ENCODE peak calls at places on chromosomes 11 and 22, in four cellular contexts. A is SJSA1, T is prostate gland, B is heart right ventricle. K is an unnamed sample.
A peak's percentile ranks its signal among the peaks of the same experiment; 100 is the strongest.

GRCh38 chr22:33302049-33302545 is 243.9 kb upstream of the SYN3 start:
- DNase-seq in T (peak; percentile 74), B (peak; percentile 85), A (peak; percentile 79), K (peak; percentile 74)

GRCh38 chr22:24088796-24089195 is 77.7 kb downstream of the CABIN1 start:
- DNase-seq in A (no peak), T (no peak), B (no peak), K (no peak)

GRCh38 chr11:94960488-94960887 is 12.9 kb downstream of the CWC15 start:
- DNase-seq in A (no peak), T (no peak), B (no peak), K (no peak)

GRCh38 chr11:12717851-12718291 is 43.6 kb downstream of the TEAD1 start:
- DNase-seq in A (no peak), T (no peak), B (no peak), K (no peak)

GRCh38 chr11:122843281-122844150 is 5.2 kb downstream of the CRTAM start:
- DNase-seq in T (no peak), B (no peak), A (no peak), K (no peak)

GRCh38 chr22:26702906-26703830 is 45.8 kb downstream of the MIAT start:
- DNase-seq in T (no peak), B (no peak), A (peak; percentile 77), K (no peak)

GRCh38 chr11:72293391-72293790 is 49.4 kb upstream of the PHOX2A start:
- DNase-seq in B (no peak), A (no peak), T (no peak), K (no peak)

GRCh38 chr11:10107522-10107921 is 186.5 kb downstream of the SBF2 start:
- DNase-seq in A (no peak), T (no peak), B (no peak), K (no peak)

GRCh38 chr22:40436460-40437431 is 66.4 kb downstream of the SGSM3 start:
- DNase-seq in A (no peak), B (no peak), T (no peak), K (no peak)

GRCh38 chr11:106178361-106178760 is 100.9 kb downstream of the AASDHPPT start:
- DNase-seq in B (no peak), T (no peak), A (no peak), K (no peak)

GRCh38 chr11:69775163-69775755 is at the start of gene FGF4:
- DNase-seq in B (no peak), T (no peak), A (peak; percentile 61), K (no peak)

DNA sequence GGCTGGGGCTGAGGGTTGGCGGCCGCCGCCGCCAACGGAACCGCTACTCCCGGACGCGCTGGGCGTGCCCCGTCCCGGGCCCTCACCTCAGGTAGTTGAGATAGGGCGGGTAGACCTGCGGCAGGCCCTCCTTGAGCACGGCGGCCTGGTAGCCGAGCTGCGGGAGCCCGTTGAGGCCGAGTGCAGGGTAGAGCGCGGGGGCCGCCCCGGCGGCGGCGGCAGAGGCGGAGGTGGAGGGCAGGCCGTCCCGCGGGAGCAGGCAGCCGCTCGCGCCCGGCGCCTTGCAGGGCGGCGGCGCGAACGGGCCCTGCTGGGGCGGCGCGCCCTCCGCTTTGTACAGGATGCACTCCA is 2.3 kb downstream of the PGR start:
- DNase-seq in B (peak; percentile 47), T (no peak), A (no peak), K (no peak)
- H3K27me3 ChIP-seq in B (peaks cover 16% of the 10 kb centered on the region), T (peaks cover 5% of the 10 kb centered on the region), A (peaks cover 37% of the 10 kb centered on the region), K (no peaks in the 10 kb centered on the region)

DNA sequence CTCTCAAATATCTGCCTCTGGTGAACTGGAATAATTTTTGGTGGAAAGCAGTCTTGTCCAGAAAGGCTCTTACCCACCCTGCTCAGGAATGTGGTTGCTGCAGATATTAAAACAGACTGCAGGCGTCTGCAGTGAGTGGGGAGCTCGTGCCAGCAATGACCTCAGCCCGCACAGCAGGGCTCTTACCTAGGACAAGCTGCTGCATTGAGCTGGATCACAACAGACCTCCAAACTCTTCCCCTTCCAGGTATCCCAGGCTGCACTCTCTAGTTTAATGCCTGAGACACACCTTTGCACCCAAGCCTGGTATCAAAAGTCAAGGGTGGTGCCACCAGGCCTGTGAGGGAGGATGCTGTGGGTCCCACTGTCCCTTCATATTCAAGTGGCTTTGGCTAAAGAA is 69.7 kb upstream of the CDON start:
- DNase-seq in A (no peak), B (no peak), T (peak; percentile 63), K (no peak)
- H3K9me3 ChIP-seq in A (no peaks in the 10 kb centered on the region), B (no peaks in the 10 kb centered on the region), T (no peaks in the 10 kb centered on the region), K (no peaks in the 10 kb centered on the region)

DNA sequence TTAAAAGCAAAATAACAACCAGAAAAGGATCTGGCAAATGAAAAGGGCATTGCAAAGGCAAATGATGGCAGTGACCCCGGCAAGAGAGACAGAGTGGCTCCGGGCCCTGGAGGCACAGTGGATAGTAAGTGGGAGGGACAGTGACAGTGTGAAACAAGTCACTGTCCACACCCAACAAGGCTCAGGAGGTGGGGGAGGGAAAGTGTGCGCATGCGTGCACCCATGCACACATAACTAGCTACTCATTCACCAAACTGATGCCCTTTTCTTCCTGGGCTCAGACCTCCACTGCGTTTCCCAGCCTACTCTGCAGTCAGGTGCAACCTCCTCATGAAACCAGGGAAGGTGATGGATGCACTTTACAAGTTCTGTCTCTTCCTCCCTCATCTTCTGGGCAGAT is 108.4 kb downstream of the SHANK2 start:
- DNase-seq in B (no peak), T (no peak), A (no peak), K (no peak)
- H3K27me3 ChIP-seq in B (peaks cover 14% of the 10 kb centered on the region), T (no peaks in the 10 kb centered on the region), A (no peaks in the 10 kb centered on the region), K (no peaks in the 10 kb centered on the region)

GRCh38 chr22:48531721-48532435 is 1295.8 kb downstream of the BRD1 start:
- DNase-seq in B (no peak), A (no peak), T (no peak), K (no peak)
- H3K9me3 ChIP-seq in B (no peaks in the 10 kb centered on the region), A (no peaks in the 10 kb centered on the region), T (no peaks in the 10 kb centered on the region), K (no peaks in the 10 kb centered on the region)

GRCh38 chr11:16166571-16166970 is 189.8 kb downstream of the SOX6 start:
- DNase-seq in T (no peak), A (no peak), B (no peak), K (no peak)
- H3K27me3 ChIP-seq in T (no peaks in the 10 kb centered on the region), A (no peaks in the 10 kb centered on the region), B (no peaks in the 10 kb centered on the region), K (no peaks in the 10 kb centered on the region)

DNA sequence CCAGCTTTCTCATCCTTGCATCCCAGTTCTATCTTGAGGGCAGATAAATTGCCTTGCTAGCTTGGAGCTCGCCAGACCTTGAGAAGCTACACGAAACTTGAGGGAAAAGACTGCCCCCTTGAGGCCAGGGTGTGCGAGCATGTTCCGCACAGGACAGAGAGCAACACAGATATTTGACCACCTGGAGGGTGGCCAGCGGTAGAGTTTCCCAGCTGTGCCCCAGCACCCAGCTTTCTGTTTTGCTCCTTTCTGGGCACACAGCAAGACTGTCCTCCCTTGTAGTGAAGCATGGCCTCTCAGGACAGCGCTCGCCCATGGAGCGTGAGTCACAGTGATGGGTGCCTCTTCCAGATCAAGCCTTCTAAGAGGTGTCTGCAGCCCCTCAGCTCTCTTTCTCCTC is 23.5 kb downstream of the SPATA19 start:
- DNase-seq in T (peak; percentile 57), B (peak; percentile 41), A (no peak), K (no peak)
- H3K9me3 ChIP-seq in T (no peaks in the 10 kb centered on the region), B (no peaks in the 10 kb centered on the region), A (no peaks in the 10 kb centered on the region), K (no peaks in the 10 kb centered on the region)

GRCh38 chr11:61011950-61012830 is 40.7 kb downstream of the CD6 start:
- DNase-seq in B (no peak), A (no peak), T (no peak), K (no peak)
- H3K27me3 ChIP-seq in B (peaks cover 18% of the 10 kb centered on the region), A (peaks cover 5% of the 10 kb centered on the region), T (no peaks in the 10 kb centered on the region), K (no peaks in the 10 kb centered on the region)

DNA sequence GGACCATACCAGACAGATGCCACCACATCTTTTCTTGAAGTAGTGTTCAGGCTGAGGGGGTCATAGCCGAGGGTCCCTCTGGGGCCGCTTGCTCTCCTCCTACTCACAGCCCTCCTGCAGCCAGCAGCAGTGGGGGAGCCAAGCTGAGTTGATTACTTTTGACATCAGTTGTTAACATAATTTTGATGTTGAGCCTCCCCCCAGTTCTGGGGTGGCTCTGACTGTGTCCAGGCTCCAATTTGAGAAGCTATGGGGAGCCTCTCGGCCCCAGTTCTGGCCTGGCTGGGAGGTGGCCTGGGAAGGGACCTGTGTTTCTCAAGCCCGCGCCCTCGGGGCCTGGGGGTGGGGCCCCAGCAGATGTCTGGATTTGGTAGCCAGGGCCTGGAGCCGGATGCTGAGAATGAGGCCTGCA is 48.0 kb downstream of the KCNQ1OT1 start:
- DNase-seq in A (peak; percentile 38), B (no peak), T (no peak), K (no peak)
- H3K9me3 ChIP-seq in A (peaks cover 51% of the 10 kb centered on the region), B (peaks cover 70% of the 10 kb centered on the region), T (no peaks in the 10 kb centered on the region), K (peaks cover 30% of the 10 kb centered on the region)

DNA sequence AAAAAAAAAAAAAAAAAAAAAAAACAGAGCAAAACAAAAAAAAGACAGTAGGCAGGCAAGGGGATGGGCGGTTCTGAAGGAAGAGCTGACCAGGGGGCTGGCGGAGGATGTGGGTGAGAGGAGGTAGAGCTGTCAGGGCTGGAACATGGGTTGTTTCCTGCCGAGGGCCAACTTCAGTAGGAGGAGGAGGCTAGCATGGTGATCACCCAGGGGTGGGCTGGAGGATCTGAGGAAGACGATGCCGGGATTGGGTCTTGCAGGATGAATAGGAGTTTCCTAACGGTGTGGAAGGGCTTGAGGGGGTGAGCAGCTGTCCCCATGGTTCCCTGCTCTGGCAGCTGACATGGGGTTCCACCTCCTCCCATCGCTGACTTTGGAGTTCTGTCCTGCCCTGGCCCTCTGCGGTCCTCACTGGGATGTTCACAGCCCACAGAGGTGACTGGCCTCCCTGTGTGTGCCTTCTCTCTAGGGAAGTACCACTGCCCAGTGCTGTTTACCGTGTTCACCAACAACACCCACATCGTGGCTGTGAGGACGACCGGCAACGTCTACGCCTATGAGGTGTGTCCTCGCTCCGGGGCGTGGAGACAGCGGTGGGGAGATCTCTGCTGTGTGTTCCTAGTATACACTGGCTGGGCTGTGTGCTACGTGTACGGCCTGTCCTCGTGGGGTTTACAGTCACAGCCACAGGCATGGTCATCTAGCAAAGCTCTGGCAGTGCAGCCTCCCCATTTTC is 15.2 kb downstream of the PPIL2 start:
- DNase-seq in A (no peak), B (no peak), T (no peak), K (no peak)
- H3K27me3 ChIP-seq in A (no peaks in the 10 kb centered on the region), B (no peaks in the 10 kb centered on the region), T (no peaks in the 10 kb centered on the region), K (no peaks in the 10 kb centered on the region)

GRCh38 chr22:47278655-47279054 is 516.2 kb downstream of the TBC1D22A start:
- DNase-seq in B (no peak), T (no peak), A (no peak), K (no peak)
- H3K9me3 ChIP-seq in B (no peaks in the 10 kb centered on the region), T (no peaks in the 10 kb centered on the region), A (no peaks in the 10 kb centered on the region), K (no peaks in the 10 kb centered on the region)

K was measured in right atrium auricular region.